ENCODE peak calls at places on chromosomes 5 and 9, in six cellular contexts. T is EL; H is stimulated activated CD4-positive, alpha-beta T cell treated with anti-CD3 and anti-CD28 coated beads, Interleukin-1b, Interleukin-23, amount 100 ng/mL, for 48 hours; E is KBM-7; V is RWPE2; G is RPMI7951. W is an unnamed sample.

GRCh38 chr5:53265043-53265442 is 155.5 kb upstream of the MOCS2 start:
- DNase-seq in T (no peak), H (no peak), E (no peak), V (no peak), G (no peak), W (no peak)

GRCh38 chr9:100473271-100474081 is 527 bp downstream of the TMEFF1 start:
- DNase-seq in T (peak; percentile 51), H (peak; percentile 18), E (peak; percentile 59), V (peak; percentile 61), G (peak; percentile 40), W (peak; percentile 17)

GRCh38 chr5:64625678-64626077 is 64.6 kb upstream of the SHISAL2B start:
- DNase-seq in T (peak; percentile 48), H (no peak), E (no peak), V (no peak), G (peak; percentile 67), W (peak; percentile 34)

GRCh38 chr5:78903936-78904335 is 81.2 kb downstream of the ARSB start:
- DNase-seq in T (peak; percentile 23), H (no peak), E (no peak), V (no peak), G (peak; percentile 44), W (no peak)

GRCh38 chr5:120683580-120683979 is 219.5 kb downstream of the PRR16 start:
- DNase-seq in T (no peak), H (no peak), E (no peak), V (no peak), G (no peak), W (no peak)

GRCh38 chr9:34898846-34899245 is 59.2 kb upstream of the PHF24 start:
- DNase-seq in T (no peak), H (no peak), E (no peak), V (no peak), G (peak; percentile 29), W (no peak)

GRCh38 chr5:175383350-175383749 is 60.6 kb downstream of the DRD1 start:
- DNase-seq in T (no peak), H (no peak), E (no peak), V (no peak), G (peak; percentile 57), W (no peak)

GRCh38 chr9:107280543-107280942 is 2.5 kb upstream of the RAD23B start:
- DNase-seq in T (peak; percentile 72), H (no peak), E (no peak), V (no peak), G (peak; percentile 31), W (peak; percentile 68)

GRCh38 chr5:41413067-41413466 is 97.3 kb downstream of the PLCXD3 start:
- DNase-seq in T (peak; percentile 24), H (no peak), E (no peak), V (no peak), G (no peak), W (no peak)

GRCh38 chr5:141490271-141490670 is 1.4 kb downstream of the PCDHGC5 start:
- DNase-seq in T (no peak), H (no peak), E (no peak), V (no peak), G (no peak), W (no peak)

GRCh38 chr5:151961557-151961956 is 36.9 kb upstream of the GLRA1 start:
- DNase-seq in T (no peak), H (no peak), E (no peak), V (no peak), G (no peak), W (no peak)

GRCh38 chr5:9239071-9239470 is 306.8 kb downstream of the SEMA5A start:
- DNase-seq in T (peak; percentile 52), H (no peak), E (no peak), V (no peak), G (no peak), W (no peak)

GRCh38 chr5:32299059-32299677 is 13.6 kb downstream of the MTMR12 start:
- DNase-seq in T (no peak), H (no peak), E (no peak), V (no peak), G (no peak), W (no peak)

GRCh38 chr5:15575566-15576195 is 75.7 kb downstream of the FBXL7 start:
- DNase-seq in T (no peak), H (no peak), E (no peak), V (no peak), G (no peak), W (no peak)

GRCh38 chr9:76415154-76415553 is 20.9 kb upstream of the RFK start:
- DNase-seq in T (peak; percentile 36), H (no peak), E (no peak), V (no peak), G (peak; percentile 17), W (peak; percentile 42)

GRCh38 chr5:57441557-57441956 is 41.1 kb downstream of the ACTBL2 start:
- DNase-seq in T (peak; percentile 96), H (no peak), E (no peak), V (peak; percentile 71), G (peak; percentile 99), W (peak; percentile 82)

GRCh38 chr9:36436909-36437308 is 36.8 kb upstream of the RNF38 start:
- DNase-seq in T (no peak), H (no peak), E (no peak), V (no peak), G (no peak), W (no peak)

GRCh38 chr5:40587284-40587882 is 92.3 kb upstream of the PTGER4 start:
- DNase-seq in T (peak; percentile 25), H (no peak), E (no peak), V (no peak), G (no peak), W (no peak)

GRCh38 chr9:90975666-90976538 is 174.3 kb downstream of the SYK start:
- DNase-seq in T (no peak), H (no peak), E (peak; percentile 5), V (no peak), G (peak; percentile 68), W (no peak)

GRCh38 chr5:149455889-149456409 is 76.9 kb upstream of the IL17B start:
- DNase-seq in T (peak; percentile 81), H (no peak), E (no peak), V (no peak), G (peak; percentile 97), W (peak; percentile 70)

GRCh38 chr5:58149345-58149744 is 310.5 kb downstream of the PLK2 start:
- DNase-seq in T (peak; percentile 44), H (no peak), E (no peak), V (no peak), G (peak; percentile 15), W (peak; percentile 26)

GRCh38 chr5:68435611-68436010 is 220.1 kb downstream of the PIK3R1 start:
- DNase-seq in T (no peak), H (no peak), E (peak; percentile 55), V (no peak), G (no peak), W (no peak)

GRCh38 chr9:118961857-118962256 is 407.4 kb downstream of the BRINP1 start:
- DNase-seq in T (peak; percentile 86), H (no peak), E (no peak), V (no peak), G (peak; percentile 91), W (peak; percentile 69)

GRCh38 chr5:164597293-164597900 is 1092.0 kb downstream of the MAT2B start:
- DNase-seq in T (no peak), H (no peak), E (peak; percentile 31), V (no peak), G (no peak), W (peak; percentile 65)

GRCh38 chr5:17772232-17772631 is 138.0 kb downstream of the TAF11L14 start:
- DNase-seq in T (no peak), H (no peak), E (peak; percentile 2), V (no peak), G (no peak), W (no peak)

GRCh38 chr9:17018001-17018491 is 116.8 kb upstream of the CNTLN start:
- DNase-seq in T (peak; percentile 88), H (no peak), E (no peak), V (no peak), G (peak; percentile 88), W (no peak)

GRCh38 chr9:18798106-18798505 is 234.9 kb downstream of the SAXO1 start:
- DNase-seq in T (peak; percentile 21), H (no peak), E (no peak), V (no peak), G (no peak), W (peak; percentile 5)

GRCh38 chr9:135135171-135135926 is 47.9 kb downstream of the OLFM1 start:
- DNase-seq in T (no peak), H (no peak), E (no peak), V (no peak), G (no peak), W (no peak)

GRCh38 chr9:132997591-132997990 is 19.1 kb downstream of the GFI1B start:
- DNase-seq in T (peak; percentile 55), H (no peak), E (no peak), V (no peak), G (peak; percentile 77), W (no peak)

GRCh38 chr9:134648701-134649525 is 7.3 kb downstream of the COL5A1 start:
- DNase-seq in T (peak; percentile 83), H (no peak), E (no peak), V (no peak), G (peak; percentile 85), W (peak; percentile 24)

W was measured in MCF 10A.